ENCODE peak calls at places on chromosome 7, in ten cellular contexts. One of them, this sample, is unnamed.

GRCh38 chr7:4845740-4846142 is 16.1 kb downstream of the PAPOLB start:
- DNase-seq in stomach: no peak
- DNase-seq in fibroblast of lung: no peak
- DNase-seq in neural progenitor cell: peak
- DNase-seq in endothelial cell: peak
- DNase-seq in mammary epithelial cell: no peak
- DNase-seq in activated B cell treated with CpG ODN at 0.5 μM for 24 hours: no peak
- DNase-seq in uterus: no peak
- DNase-seq in epithelial cell of esophagus: no peak
- DNase-seq in psoas muscle: no peak
- DNase-seq in this sample: no peak

GRCh38 chr7:33183504-33183903 is 54.1 kb downstream of the BBS9 start:
- DNase-seq in stomach: no peak
- DNase-seq in fibroblast of lung: no peak
- DNase-seq in neural progenitor cell: peak
- DNase-seq in endothelial cell: no peak
- DNase-seq in mammary epithelial cell: no peak
- DNase-seq in activated B cell treated with CpG ODN at 0.5 μM for 24 hours: no peak
- DNase-seq in uterus: peak
- DNase-seq in epithelial cell of esophagus: no peak
- DNase-seq in psoas muscle: no peak
- DNase-seq in this sample: no peak

GRCh38 chr7:157228864-157229422 is 90.2 kb downstream of the UBE3C start:
- DNase-seq in stomach: no peak
- DNase-seq in fibroblast of lung: peak
- DNase-seq in neural progenitor cell: peak
- DNase-seq in endothelial cell: peak
- DNase-seq in mammary epithelial cell: no peak
- DNase-seq in activated B cell treated with CpG ODN at 0.5 μM for 24 hours: no peak
- DNase-seq in uterus: no peak
- DNase-seq in epithelial cell of esophagus: peak
- DNase-seq in psoas muscle: no peak
- DNase-seq in this sample: no peak

GRCh38 chr7:149355390-149356048 is 93.5 kb downstream of the ZNF783 start:
- DNase-seq in stomach: no peak
- DNase-seq in fibroblast of lung: peak
- DNase-seq in neural progenitor cell: peak
- DNase-seq in endothelial cell: no peak
- DNase-seq in mammary epithelial cell: peak
- DNase-seq in activated B cell treated with CpG ODN at 0.5 μM for 24 hours: no peak
- DNase-seq in uterus: no peak
- DNase-seq in epithelial cell of esophagus: peak
- DNase-seq in psoas muscle: no peak
- DNase-seq in this sample: no peak

GRCh38 chr7:3971323-3971722 is 670.3 kb downstream of the SDK1 start:
- DNase-seq in stomach: no peak
- DNase-seq in fibroblast of lung: no peak
- DNase-seq in neural progenitor cell: no peak
- DNase-seq in endothelial cell: no peak
- DNase-seq in mammary epithelial cell: no peak
- DNase-seq in activated B cell treated with CpG ODN at 0.5 μM for 24 hours: no peak
- DNase-seq in uterus: no peak
- DNase-seq in epithelial cell of esophagus: no peak
- DNase-seq in psoas muscle: no peak
- DNase-seq in this sample: no peak

GRCh38 chr7:57651006-57651405 is 201.0 kb downstream of the ZNF716 start:
- DNase-seq in stomach: no peak
- DNase-seq in fibroblast of lung: no peak
- DNase-seq in neural progenitor cell: no peak
- DNase-seq in endothelial cell: no peak
- DNase-seq in mammary epithelial cell: no peak
- DNase-seq in activated B cell treated with CpG ODN at 0.5 μM for 24 hours: no peak
- DNase-seq in uterus: no peak
- DNase-seq in epithelial cell of esophagus: no peak
- DNase-seq in psoas muscle: no peak
- DNase-seq in this sample: no peak

GRCh38 chr7:88141953-88142352 is 77.9 kb downstream of the SRI start:
- DNase-seq in stomach: no peak
- DNase-seq in fibroblast of lung: no peak
- DNase-seq in neural progenitor cell: no peak
- DNase-seq in endothelial cell: no peak
- DNase-seq in mammary epithelial cell: no peak
- DNase-seq in activated B cell treated with CpG ODN at 0.5 μM for 24 hours: no peak
- DNase-seq in uterus: no peak
- DNase-seq in epithelial cell of esophagus: no peak
- DNase-seq in psoas muscle: no peak
- DNase-seq in this sample: no peak

GRCh38 chr7:142556745-142557144 is 192.5 kb upstream of the PRSS1 start:
- DNase-seq in stomach: peak
- DNase-seq in fibroblast of lung: peak
- DNase-seq in neural progenitor cell: no peak
- DNase-seq in endothelial cell: peak
- DNase-seq in mammary epithelial cell: peak
- DNase-seq in activated B cell treated with CpG ODN at 0.5 μM for 24 hours: no peak
- DNase-seq in uterus: peak
- DNase-seq in epithelial cell of esophagus: peak
- DNase-seq in psoas muscle: peak
- DNase-seq in this sample: no peak

GRCh38 chr7:43469051-43469450 is 113.9 kb upstream of the STK17A start:
- DNase-seq in stomach: no peak
- DNase-seq in fibroblast of lung: no peak
- DNase-seq in neural progenitor cell: no peak
- DNase-seq in endothelial cell: no peak
- DNase-seq in mammary epithelial cell: no peak
- DNase-seq in activated B cell treated with CpG ODN at 0.5 μM for 24 hours: no peak
- DNase-seq in uterus: no peak
- DNase-seq in epithelial cell of esophagus: no peak
- DNase-seq in psoas muscle: no peak
- DNase-seq in this sample: no peak

GRCh38 chr7:155752756-155753445 is 59.4 kb downstream of the SHH start:
- DNase-seq in stomach: no peak
- DNase-seq in fibroblast of lung: no peak
- DNase-seq in neural progenitor cell: no peak
- DNase-seq in endothelial cell: no peak
- DNase-seq in mammary epithelial cell: no peak
- DNase-seq in activated B cell treated with CpG ODN at 0.5 μM for 24 hours: no peak
- DNase-seq in uterus: no peak
- DNase-seq in epithelial cell of esophagus: no peak
- DNase-seq in psoas muscle: no peak
- DNase-seq in this sample: no peak

GRCh38 chr7:36289833-36290661 is 99.6 kb upstream of the ANLN start:
- DNase-seq in stomach: peak
- DNase-seq in fibroblast of lung: peak
- DNase-seq in neural progenitor cell: no peak
- DNase-seq in endothelial cell: no peak
- DNase-seq in mammary epithelial cell: no peak
- DNase-seq in activated B cell treated with CpG ODN at 0.5 μM for 24 hours: no peak
- DNase-seq in uterus: no peak
- DNase-seq in epithelial cell of esophagus: no peak
- DNase-seq in psoas muscle: no peak
- DNase-seq in this sample: no peak

GRCh38 chr7:42214063-42214679 is 22.8 kb downstream of the GLI3 start:
- DNase-seq in stomach: no peak
- DNase-seq in fibroblast of lung: no peak
- DNase-seq in neural progenitor cell: peak
- DNase-seq in endothelial cell: no peak
- DNase-seq in mammary epithelial cell: no peak
- DNase-seq in activated B cell treated with CpG ODN at 0.5 μM for 24 hours: no peak
- DNase-seq in uterus: no peak
- DNase-seq in epithelial cell of esophagus: no peak
- DNase-seq in psoas muscle: no peak
- DNase-seq in this sample: no peak

GRCh38 chr7:16934947-16935742 is 53.4 kb upstream of the AGR3 start:
- DNase-seq in stomach: peak
- DNase-seq in fibroblast of lung: peak
- DNase-seq in neural progenitor cell: no peak
- DNase-seq in endothelial cell: no peak
- DNase-seq in mammary epithelial cell: peak
- DNase-seq in activated B cell treated with CpG ODN at 0.5 μM for 24 hours: no peak
- DNase-seq in uterus: no peak
- DNase-seq in epithelial cell of esophagus: peak
- DNase-seq in psoas muscle: no peak
- DNase-seq in this sample: no peak

GRCh38 chr7:33882040-33882800 is 23.1 kb upstream of the BMPER start:
- DNase-seq in stomach: no peak
- DNase-seq in fibroblast of lung: peak
- DNase-seq in neural progenitor cell: no peak
- DNase-seq in endothelial cell: no peak
- DNase-seq in mammary epithelial cell: no peak
- DNase-seq in activated B cell treated with CpG ODN at 0.5 μM for 24 hours: no peak
- DNase-seq in uterus: peak
- DNase-seq in epithelial cell of esophagus: no peak
- DNase-seq in psoas muscle: peak
- DNase-seq in this sample: no peak

GRCh38 chr7:47582748-47583740 is 1.1 kb upstream of the TNS3 start:
- DNase-seq in stomach: no peak
- DNase-seq in fibroblast of lung: peak
- DNase-seq in neural progenitor cell: no peak
- DNase-seq in endothelial cell: no peak
- DNase-seq in mammary epithelial cell: no peak
- DNase-seq in activated B cell treated with CpG ODN at 0.5 μM for 24 hours: no peak
- DNase-seq in uterus: peak
- DNase-seq in epithelial cell of esophagus: no peak
- DNase-seq in psoas muscle: no peak
- DNase-seq in this sample: no peak
- TF ChIP-seq CTCF in stomach: no peak
- TF ChIP-seq CTCF in fibroblast of lung: no peak
- TF ChIP-seq CTCF in neural progenitor cell: no peak
- TF ChIP-seq CTCF in endothelial cell: no peak
- TF ChIP-seq CTCF in mammary epithelial cell: no peak
- TF ChIP-seq CTCF in activated B cell treated with CpG ODN at 0.5 μM for 24 hours: no peak
- TF ChIP-seq CTCF in uterus: peak
- TF ChIP-seq CTCF in epithelial cell of esophagus: no peak
- TF ChIP-seq CTCF in psoas muscle: no peak
- TF ChIP-seq CTCF in this sample: no peak

GRCh38 chr7:28144266-28144665 is 36.3 kb downstream of the JAZF1 start:
- DNase-seq in stomach: no peak
- DNase-seq in fibroblast of lung: no peak
- DNase-seq in neural progenitor cell: peak
- DNase-seq in endothelial cell: peak
- DNase-seq in mammary epithelial cell: no peak
- DNase-seq in activated B cell treated with CpG ODN at 0.5 μM for 24 hours: no peak
- DNase-seq in uterus: no peak
- DNase-seq in epithelial cell of esophagus: no peak
- DNase-seq in psoas muscle: no peak
- DNase-seq in this sample: no peak
- TF ChIP-seq CTCF in stomach: no peak
- TF ChIP-seq CTCF in fibroblast of lung: no peak
- TF ChIP-seq CTCF in neural progenitor cell: peak
- TF ChIP-seq CTCF in endothelial cell: peak
- TF ChIP-seq CTCF in mammary epithelial cell: no peak
- TF ChIP-seq CTCF in activated B cell treated with CpG ODN at 0.5 μM for 24 hours: no peak
- TF ChIP-seq CTCF in uterus: no peak
- TF ChIP-seq CTCF in epithelial cell of esophagus: no peak
- TF ChIP-seq CTCF in psoas muscle: no peak
- TF ChIP-seq CTCF in this sample: peak

GRCh38 chr7:66076459-66077329 is 1.1 kb downstream of the ASL start:
- DNase-seq in stomach: peak
- DNase-seq in fibroblast of lung: no peak
- DNase-seq in neural progenitor cell: no peak
- DNase-seq in endothelial cell: no peak
- DNase-seq in mammary epithelial cell: no peak
- DNase-seq in activated B cell treated with CpG ODN at 0.5 μM for 24 hours: no peak
- DNase-seq in uterus: no peak
- DNase-seq in epithelial cell of esophagus: no peak
- DNase-seq in psoas muscle: no peak
- DNase-seq in this sample: no peak

GRCh38 chr7:66078067-66078466 is 2.4 kb downstream of the ASL start:
- DNase-seq in stomach: no peak
- DNase-seq in fibroblast of lung: no peak
- DNase-seq in neural progenitor cell: no peak
- DNase-seq in endothelial cell: no peak
- DNase-seq in mammary epithelial cell: no peak
- DNase-seq in activated B cell treated with CpG ODN at 0.5 μM for 24 hours: no peak
- DNase-seq in uterus: no peak
- DNase-seq in epithelial cell of esophagus: no peak
- DNase-seq in psoas muscle: no peak
- DNase-seq in this sample: no peak

GRCh38 chr7:66070222-66070621 is 5.4 kb upstream of the ASL start:
- DNase-seq in stomach: no peak
- DNase-seq in fibroblast of lung: peak
- DNase-seq in neural progenitor cell: no peak
- DNase-seq in endothelial cell: no peak
- DNase-seq in mammary epithelial cell: peak
- DNase-seq in activated B cell treated with CpG ODN at 0.5 μM for 24 hours: no peak
- DNase-seq in uterus: no peak
- DNase-seq in epithelial cell of esophagus: no peak
- DNase-seq in psoas muscle: no peak
- DNase-seq in this sample: no peak

GRCh38 chr7:66075590-66076458 is at the start of gene ASL:
- DNase-seq in stomach: peak
- DNase-seq in fibroblast of lung: peak
- DNase-seq in neural progenitor cell: peak
- DNase-seq in endothelial cell: peak
- DNase-seq in mammary epithelial cell: peak
- DNase-seq in activated B cell treated with CpG ODN at 0.5 μM for 24 hours: peak
- DNase-seq in uterus: peak
- DNase-seq in epithelial cell of esophagus: peak
- DNase-seq in psoas muscle: peak
- DNase-seq in this sample: peak
- TF ChIP-seq CTCF in stomach: no peak
- TF ChIP-seq CTCF in fibroblast of lung: no peak
- TF ChIP-seq CTCF in neural progenitor cell: no peak
- TF ChIP-seq CTCF in endothelial cell: no peak
- TF ChIP-seq CTCF in mammary epithelial cell: no peak
- TF ChIP-seq CTCF in activated B cell treated with CpG ODN at 0.5 μM for 24 hours: no peak
- TF ChIP-seq CTCF in uterus: peak
- TF ChIP-seq CTCF in epithelial cell of esophagus: no peak
- TF ChIP-seq CTCF in psoas muscle: no peak
- TF ChIP-seq CTCF in this sample: no peak

GRCh38 chr7:37493123-37493522 is 44.5 kb upstream of the ELMO1 start:
- DNase-seq in stomach: no peak
- DNase-seq in fibroblast of lung: no peak
- DNase-seq in neural progenitor cell: no peak
- DNase-seq in endothelial cell: no peak
- DNase-seq in mammary epithelial cell: no peak
- DNase-seq in activated B cell treated with CpG ODN at 0.5 μM for 24 hours: no peak
- DNase-seq in uterus: no peak
- DNase-seq in epithelial cell of esophagus: no peak
- DNase-seq in psoas muscle: no peak
- DNase-seq in this sample: no peak

GRCh38 chr7:37489703-37490102 is 41.0 kb upstream of the ELMO1 start:
- DNase-seq in stomach: no peak
- DNase-seq in fibroblast of lung: no peak
- DNase-seq in neural progenitor cell: no peak
- DNase-seq in endothelial cell: no peak
- DNase-seq in mammary epithelial cell: no peak
- DNase-seq in activated B cell treated with CpG ODN at 0.5 μM for 24 hours: no peak
- DNase-seq in uterus: no peak
- DNase-seq in epithelial cell of esophagus: no peak
- DNase-seq in psoas muscle: no peak
- DNase-seq in this sample: no peak

GRCh38 chr7:37493810-37494209 is 45.1 kb upstream of the ELMO1 start:
- DNase-seq in stomach: no peak
- DNase-seq in fibroblast of lung: no peak
- DNase-seq in neural progenitor cell: no peak
- DNase-seq in endothelial cell: no peak
- DNase-seq in mammary epithelial cell: no peak
- DNase-seq in activated B cell treated with CpG ODN at 0.5 μM for 24 hours: no peak
- DNase-seq in uterus: no peak
- DNase-seq in epithelial cell of esophagus: no peak
- DNase-seq in psoas muscle: no peak
- DNase-seq in this sample: no peak

GRCh38 chr7:37494940-37495339 is 46.3 kb upstream of the ELMO1 start:
- DNase-seq in stomach: no peak
- DNase-seq in fibroblast of lung: no peak
- DNase-seq in neural progenitor cell: no peak
- DNase-seq in endothelial cell: no peak
- DNase-seq in mammary epithelial cell: no peak
- DNase-seq in activated B cell treated with CpG ODN at 0.5 μM for 24 hours: no peak
- DNase-seq in uterus: no peak
- DNase-seq in epithelial cell of esophagus: no peak
- DNase-seq in psoas muscle: no peak
- DNase-seq in this sample: no peak

GRCh38 chr7:37491919-37492694 is 43.4 kb upstream of the ELMO1 start:
- DNase-seq in stomach: no peak
- DNase-seq in fibroblast of lung: no peak
- DNase-seq in neural progenitor cell: peak
- DNase-seq in endothelial cell: peak
- DNase-seq in mammary epithelial cell: no peak
- DNase-seq in activated B cell treated with CpG ODN at 0.5 μM for 24 hours: no peak
- DNase-seq in uterus: no peak
- DNase-seq in epithelial cell of esophagus: no peak
- DNase-seq in psoas muscle: no peak
- DNase-seq in this sample: no peak
- TF ChIP-seq CTCF in stomach: no peak
- TF ChIP-seq CTCF in fibroblast of lung: no peak
- TF ChIP-seq CTCF in neural progenitor cell: peak
- TF ChIP-seq CTCF in endothelial cell: peak
- TF ChIP-seq CTCF in mammary epithelial cell: no peak
- TF ChIP-seq CTCF in activated B cell treated with CpG ODN at 0.5 μM for 24 hours: no peak
- TF ChIP-seq CTCF in uterus: no peak
- TF ChIP-seq CTCF in epithelial cell of esophagus: no peak
- TF ChIP-seq CTCF in psoas muscle: no peak
- TF ChIP-seq CTCF in this sample: no peak

This sample was measured in natural killer cell.